ENCODE peak calls at places on chromosome 6, in six cellular contexts. F is transverse colon, N is HCT116, G is esophagus muscularis mucosa, Y is GM12892, T is prostate gland. B is an unnamed sample.

GRCh38 chr6:136113736-136114173 is 136.4 kb downstream of the MTFR2 start:
- DNase-seq in G (no peak), N (no peak), F (peak), Y (no peak), T (no peak), B (no peak)

GRCh38 chr6:32154514-32155161 is 697 bp downstream of the PPT2 start:
- DNase-seq in G (no peak), Y (peak), T (peak), F (peak), N (peak), B (peak)

GRCh38 chr6:100138346-100139022 is 144.5 kb upstream of the MCHR2 start:
- DNase-seq in G (no peak), N (no peak), Y (no peak), F (no peak), T (no peak), B (no peak)

GRCh38 chr6:131293472-131293911 is 158.2 kb downstream of the AKAP7 start:
- DNase-seq in Y (no peak), T (no peak), G (no peak), N (no peak), F (no peak), B (no peak)

GRCh38 chr6:139951172-139951571 is 576.7 kb upstream of the CITED2 start:
- DNase-seq in G (no peak), Y (no peak), F (no peak), N (no peak), T (no peak), B (no peak)

GRCh38 chr6:96110878-96111277 is 95.1 kb downstream of the FUT9 start:
- DNase-seq in Y (no peak), T (no peak), N (no peak), G (no peak), F (no peak), B (no peak)

GRCh38 chr6:33772114-33772830 is 16.7 kb downstream of the LEMD2 start:
- DNase-seq in Y (no peak), G (no peak), T (no peak), F (no peak), N (no peak), B (no peak)

GRCh38 chr6:4743026-4743425 is 33.2 kb upstream of the CDYL start:
- DNase-seq in G (no peak), F (no peak), Y (no peak), T (no peak), N (no peak), B (no peak)

GRCh38 chr6:52571099-52571755 is 5.6 kb downstream of the TRAM2 start:
- DNase-seq in F (no peak), Y (no peak), G (no peak), N (no peak), T (no peak), B (no peak)

GRCh38 chr6:137970368-137970767 is 103.3 kb downstream of the TNFAIP3 start:
- DNase-seq in T (no peak), F (no peak), Y (no peak), G (no peak), N (no peak), B (no peak)

GRCh38 chr6:137697267-137697938 is 169.7 kb upstream of the TNFAIP3 start:
- DNase-seq in Y (no peak), N (no peak), F (peak), G (peak), T (no peak), B (no peak)

GRCh38 chr6:170165501-170166117 is 125.3 kb downstream of the DLL1 start:
- DNase-seq in G (no peak), Y (no peak), F (no peak), N (no peak), T (no peak), B (no peak)

GRCh38 chr6:116392158-116393032 is 21.6 kb downstream of the DSE start:
- DNase-seq in F (no peak), N (no peak), Y (no peak), T (no peak), G (no peak), B (no peak)

GRCh38 chr6:137216875-137217553 is 2.2 kb downstream of the IFNGR1 start:
- DNase-seq in N (no peak), F (no peak), T (peak), G (no peak), Y (no peak), B (no peak)

GRCh38 chr6:53441761-53442160 is 93.0 kb upstream of the ELOVL5 start:
- DNase-seq in F (no peak), G (no peak), T (no peak), N (no peak), Y (no peak), B (no peak)

GRCh38 chr6:125169058-125169457 is 15.5 kb downstream of the TPD52L1 start:
- DNase-seq in F (no peak), T (no peak), G (no peak), Y (no peak), N (no peak), B (no peak)

GRCh38 chr6:169838291-169839028 is 87.0 kb downstream of the ERMARD start:
- DNase-seq in Y (no peak), N (no peak), G (peak), T (no peak), F (no peak), B (no peak)

GRCh38 chr6:113994934-113995342 is 24.0 kb upstream of the HDAC2 start:
- DNase-seq in Y (peak), T (peak), G (no peak), N (peak), F (peak), B (no peak)

GRCh38 chr6:3825331-3825831 is 23.8 kb upstream of the FAM50B start:
- DNase-seq in G (no peak), N (no peak), Y (no peak), F (no peak), T (peak), B (no peak)

GRCh38 chr6:90295854-90296345 is 743 bp downstream of the BACH2 start:
- DNase-seq in F (peak), T (peak), N (no peak), G (no peak), Y (peak), B (peak)

GRCh38 chr6:168016756-168017525 is 19.5 kb downstream of the KIF25 start:
- DNase-seq in N (no peak), T (no peak), Y (no peak), F (no peak), G (peak), B (no peak)

GRCh38 chr6:84417261-84417660 is 189.8 kb upstream of the CEP162 start:
- DNase-seq in N (no peak), G (no peak), F (no peak), T (no peak), Y (no peak), B (no peak)

GRCh38 chr6:70414813-70415212 is 1.5 kb downstream of the FAM135A start:
- DNase-seq in Y (no peak), F (no peak), G (no peak), T (no peak), N (no peak), B (no peak)

GRCh38 chr6:56314683-56315523 is 67.5 kb upstream of the COL21A1 start:
- DNase-seq in F (no peak), Y (no peak), N (peak), T (no peak), G (no peak), B (no peak)

GRCh38 chr6:24838081-24838480 is 39.4 kb upstream of the ARMH2 start:
- DNase-seq in T (no peak), G (no peak), F (no peak), N (no peak), Y (no peak), B (no peak)

GRCh38 chr6:118896339-118897136 is 2.6 kb downstream of the ASF1A start:
- DNase-seq in Y (no peak), N (peak), T (no peak), F (no peak), G (no peak), B (no peak)

GRCh38 chr6:98137391-98137790 is 697.0 kb upstream of the POU3F2 start:
- DNase-seq in T (no peak), N (no peak), Y (no peak), F (no peak), G (no peak), B (no peak)

GRCh38 chr6:139927236-139927635 is 552.8 kb upstream of the CITED2 start:
- DNase-seq in N (no peak), Y (no peak), F (no peak), G (no peak), T (no peak), B (no peak)

GRCh38 chr6:114446342-114446741 is 103.5 kb upstream of the HS3ST5 start:
- DNase-seq in T (no peak), N (no peak), G (no peak), Y (no peak), F (no peak), B (no peak)

GRCh38 chr6:32179746-32180405 is 1.7 kb downstream of the RNF5 start:
- DNase-seq in G (no peak), N (no peak), T (no peak), F (no peak), Y (no peak), B (no peak)

GRCh38 chr6:41758641-41759035 is 11.4 kb upstream of the PGC start:
- DNase-seq in T (no peak), Y (no peak), N (no peak), G (no peak), F (no peak), B (no peak)

GRCh38 chr6:41757268-41757667 is 10.1 kb upstream of the PGC start:
- DNase-seq in T (no peak), G (no peak), N (no peak), Y (no peak), F (no peak), B (no peak)

GRCh38 chr6:41757931-41758640 is 10.9 kb upstream of the PGC start:
- DNase-seq in N (no peak), G (no peak), Y (no peak), F (no peak), T (no peak), B (no peak)

GRCh38 chr6:41756354-41756753 is 9.2 kb upstream of the PGC start:
- DNase-seq in Y (no peak), N (no peak), F (no peak), T (no peak), G (no peak), B (no peak)

DNA sequence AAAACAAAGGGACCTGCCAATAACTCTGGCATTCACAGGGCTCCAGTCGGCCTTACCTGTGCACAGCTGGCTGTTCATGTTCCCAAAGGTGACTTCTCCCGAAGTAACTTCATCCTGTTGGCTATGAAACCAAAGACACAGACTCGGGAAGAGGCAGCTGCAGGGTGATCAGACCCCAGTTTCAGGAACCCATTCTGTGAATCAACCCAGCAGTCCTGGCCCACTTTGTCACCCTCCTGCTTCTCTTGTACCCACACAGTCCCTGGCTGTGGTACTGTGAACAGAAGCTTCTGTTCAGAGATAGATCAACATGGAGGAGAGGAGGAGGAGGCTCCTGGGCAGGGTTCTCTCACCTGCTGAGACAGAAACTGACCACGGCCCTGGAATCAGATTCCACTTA is 8.7 kb upstream of the PGC start:
- DNase-seq in T (no peak), F (no peak), Y (no peak), G (no peak), N (no peak), B (no peak)
- TF ChIP-seq POLR2A in T (no peak), F (no peak), Y (no peak), G (no peak), N (no peak), B (no peak)

GRCh38 chr6:166342293-166343156 is at the start of gene SFT2D1:
- DNase-seq in N (peak), G (peak), T (peak), Y (peak), F (peak), B (peak)
- TF ChIP-seq POLR2AphosphoS5 in N (peak), G (peak), T (peak), Y (peak), F (peak), B (peak)

DNA sequence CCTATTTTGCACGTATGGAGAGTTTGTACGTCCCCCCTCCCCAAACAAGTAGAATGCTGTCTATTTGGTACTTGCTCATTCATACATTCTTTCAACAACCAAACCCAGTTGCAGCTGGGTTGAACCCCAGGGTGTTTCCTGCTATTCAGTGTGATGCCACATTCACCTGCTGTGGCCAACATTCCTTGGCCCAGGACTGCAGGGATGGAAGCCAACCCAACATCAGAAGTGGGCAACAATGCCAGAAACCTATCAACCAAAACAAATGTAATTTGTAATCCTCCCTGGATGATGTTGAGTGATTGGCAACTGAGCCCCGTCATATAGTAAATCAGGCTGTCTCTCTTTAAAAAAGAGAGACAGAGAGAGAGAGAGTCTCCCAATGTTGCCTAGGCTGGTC is 8.9 kb downstream of the NT5E start:
- DNase-seq in F (no peak), N (no peak), G (no peak), T (no peak), Y (no peak), B (no peak)
- TF ChIP-seq POLR2A in F (no peak), N (no peak), G (no peak), T (no peak), Y (no peak), B (no peak)

GRCh38 chr6:106799008-106799952 is 169.9 kb downstream of the QRSL1 start:
- DNase-seq in T (no peak), N (no peak), F (no peak), Y (no peak), G (no peak), B (no peak)
- TF ChIP-seq POLR2AphosphoS5 in T (no peak), N (no peak), F (no peak), Y (no peak), G (no peak), B (no peak)

DNA sequence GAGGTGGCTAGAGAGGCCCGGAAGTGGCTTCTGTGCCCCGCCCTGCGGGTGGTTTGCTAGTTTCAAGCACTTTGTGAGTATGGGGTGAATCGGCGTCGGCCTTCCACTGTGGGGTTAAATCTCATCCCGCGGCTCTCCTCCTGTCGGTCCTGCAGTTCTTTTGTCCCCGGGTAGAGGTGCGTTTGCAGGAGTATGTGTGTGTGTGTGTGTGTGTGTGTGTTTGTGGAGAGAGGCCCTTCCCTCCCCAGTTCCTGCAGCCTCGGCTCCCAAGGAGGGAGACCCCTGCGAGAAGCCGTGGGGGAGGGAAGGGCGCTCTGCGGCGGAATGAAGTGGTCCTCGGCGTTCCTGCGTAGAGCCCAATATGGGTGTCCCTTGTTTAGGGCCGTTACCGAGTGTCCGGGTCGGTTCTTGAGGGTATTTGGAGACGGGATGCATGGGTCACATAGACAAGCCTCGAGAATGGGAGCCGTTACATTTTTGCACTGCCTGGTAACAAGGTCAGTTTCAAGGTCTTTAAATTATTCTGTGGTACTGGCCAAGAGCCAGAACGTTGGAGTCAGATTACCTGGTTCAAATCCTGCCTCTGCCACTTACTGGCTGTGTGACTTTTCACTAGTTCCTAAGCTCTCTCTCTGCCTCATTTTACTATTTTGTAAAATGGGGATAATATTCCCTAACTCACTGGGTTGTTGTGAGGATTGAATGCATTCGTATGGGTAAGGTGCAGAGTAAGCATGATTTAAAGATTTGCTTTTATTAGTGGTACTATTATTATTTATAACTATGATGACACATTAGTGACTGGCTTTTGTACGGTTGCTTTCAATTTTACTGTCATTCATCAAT is at the start of gene ZKSCAN3:
- DNase-seq in N (peak), Y (peak), T (peak), F (peak), G (peak), B (peak)
- TF ChIP-seq POLR2A in N (peak), Y (peak), T (no peak), F (peak), G (no peak), B (peak)

GRCh38 chr6:73803562-73804221 is 107.7 kb downstream of the CD109 start:
- DNase-seq in N (peak), T (no peak), Y (no peak), G (no peak), F (peak), B (no peak)
- TF ChIP-seq POLR2AphosphoS5 in N (no peak), T (no peak), Y (no peak), G (no peak), F (no peak), B (no peak)

DNA sequence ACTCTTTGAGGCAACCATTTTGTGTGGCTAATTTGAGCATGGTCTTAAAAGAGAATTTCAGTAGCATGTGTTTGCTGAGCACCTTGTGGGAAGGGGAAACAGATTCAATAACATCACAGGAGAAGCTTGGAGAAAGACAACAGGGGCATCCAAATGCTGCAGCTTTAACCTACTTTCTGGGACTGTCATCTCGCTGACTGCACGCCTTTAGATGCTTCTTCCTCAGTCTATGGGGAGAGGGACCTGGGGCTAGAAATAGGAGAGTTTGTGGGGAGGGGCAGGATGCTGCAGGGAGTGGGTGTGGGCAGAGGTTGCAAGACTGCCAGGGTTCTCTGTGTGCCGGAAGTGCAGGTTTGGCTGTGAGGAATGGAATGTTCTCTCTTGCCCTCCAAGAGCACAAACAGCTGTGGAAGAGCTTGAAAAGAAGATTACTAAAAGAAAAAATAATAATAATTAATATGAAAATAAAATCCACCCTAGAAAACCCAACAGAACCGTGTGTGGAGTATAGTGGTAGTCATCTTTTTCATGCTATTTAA is 93.2 kb downstream of the FOXO3 start:
- DNase-seq in G (no peak), T (peak), Y (no peak), F (no peak), N (no peak), B (no peak)
- TF ChIP-seq POLR2A in G (no peak), T (no peak), Y (no peak), F (no peak), N (no peak), B (no peak)

B was measured in GM12891.